ENCODE peak calls at places on chromosome 9, in four cellular contexts. Q, P, J and T are unnamed samples.

GRCh38 chr9:133526721-133527321 is 2.1 kb upstream of the MYMK start:
- DNase-seq in P (no peak), J (no peak), Q (no peak), T (peak; percentile 41)

GRCh38 chr9:131104016-131104740 is 7.8 kb downstream of the AIF1L start:
- DNase-seq in Q (no peak), P (no peak), J (no peak), T (no peak)

GRCh38 chr9:38641985-38642864 is 21.8 kb upstream of the ANKRD18A start:
- DNase-seq in Q (no peak), P (peak; percentile 17), J (peak; percentile 9), T (peak; percentile 55)

GRCh38 chr9:100229561-100229960 is 123.2 kb downstream of the TEX10 start:
- DNase-seq in Q (no peak), J (no peak), P (no peak), T (no peak)

GRCh38 chr9:10534863-10535262 is 77.9 kb downstream of the PTPRD start:
- DNase-seq in P (no peak), Q (no peak), J (no peak), T (no peak)

GRCh38 chr9:133437753-133438531 is 15.8 kb downstream of the ADAMTS13 start:
- DNase-seq in Q (no peak), J (peak; percentile 55), P (no peak), T (peak; percentile 63)

GRCh38 chr9:84154320-84154719 is 173.7 kb downstream of the RMI1 start:
- DNase-seq in Q (no peak), P (no peak), J (no peak), T (no peak)

GRCh38 chr9:106405871-106406435 is 457.0 kb upstream of the ZNF462 start:
- DNase-seq in J (no peak), Q (no peak), P (no peak), T (no peak)

GRCh38 chr9:105205787-105206511 is 38.5 kb upstream of the SLC44A1 start:
- DNase-seq in Q (no peak), P (no peak), J (no peak), T (no peak)

GRCh38 chr9:21589344-21590056 is 107.4 kb upstream of the IFNE start:
- DNase-seq in J (no peak), Q (no peak), P (no peak), T (no peak)

GRCh38 chr9:71001780-71002386 is 119.5 kb downstream of the TRPM3 start:
- DNase-seq in Q (no peak), J (peak; percentile 15), P (peak; percentile 10), T (peak; percentile 59)

GRCh38 chr9:26888271-26888670 is 4.3 kb downstream of the CAAP1 start:
- DNase-seq in J (no peak), Q (no peak), P (no peak), T (no peak)

GRCh38 chr9:116870566-116870965 is 183.5 kb downstream of the TRIM32 start:
- DNase-seq in Q (no peak), J (no peak), P (peak; percentile 2), T (peak; percentile 18)

GRCh38 chr9:70066418-70066817 is 22.8 kb downstream of the MAMDC2 start:
- DNase-seq in P (no peak), J (no peak), Q (no peak), T (no peak)

GRCh38 chr9:36560813-36561212 is 11.9 kb upstream of the MELK start:
- DNase-seq in J (no peak), Q (no peak), P (no peak), T (no peak)

GRCh38 chr9:130499804-130500263 is 55.1 kb downstream of the ASS1 start:
- DNase-seq in Q (no peak), P (peak; percentile 93), J (peak; percentile 20), T (no peak)

GRCh38 chr9:101738566-101739183 is at the start of gene GRIN3A:
- DNase-seq in Q (no peak), J (peak; percentile 13), P (no peak), T (peak; percentile 63)

GRCh38 chr9:78369644-78370219 is 72.8 kb downstream of the PSAT1 start:
- DNase-seq in P (peak; percentile 60), J (peak; percentile 73), Q (no peak), T (peak; percentile 91)

GRCh38 chr9:91040371-91041215 is 239.0 kb downstream of the SYK start:
- DNase-seq in J (no peak), P (no peak), Q (no peak), T (no peak)

GRCh38 chr9:120531683-120532300 is 48.2 kb downstream of the CDK5RAP2 start:
- DNase-seq in Q (no peak), J (peak; percentile 35), P (peak; percentile 25), T (peak; percentile 33)

GRCh38 chr9:127004946-127005769 is 90.6 kb downstream of the RALGPS1 start:
- DNase-seq in P (no peak), J (no peak), Q (peak; percentile 98), T (no peak)

GRCh38 chr9:23851024-23851629 is 25.1 kb upstream of the ELAVL2 start:
- DNase-seq in J (no peak), Q (no peak), P (no peak), T (peak; percentile 68)

GRCh38 chr9:1870915-1871314 is 144.2 kb upstream of the SMARCA2 start:
- DNase-seq in P (no peak), J (no peak), Q (no peak), T (no peak)

GRCh38 chr9:2159521-2160417 is 144.6 kb downstream of the SMARCA2 start:
- DNase-seq in J (no peak), P (no peak), Q (no peak), T (no peak)

GRCh38 chr9:81237565-81238231 is 451.6 kb downstream of the TLE1 start:
- DNase-seq in P (peak; percentile 94), Q (no peak), J (no peak), T (no peak)

GRCh38 chr9:114316605-114317230 is 6.2 kb upstream of the ORM1 start:
- DNase-seq in J (no peak), Q (no peak), P (no peak), T (no peak)

GRCh38 chr9:128704356-128704670 is 2.0 kb downstream of the PKN3 start:
- DNase-seq in P (no peak), J (no peak), Q (no peak), T (no peak)

GRCh38 chr9:130345009-130345992 is 79.7 kb downstream of the HMCN2 start:
- DNase-seq in J (no peak), P (no peak), Q (no peak), T (no peak)

GRCh38 chr9:106888992-106889631 is 26.1 kb downstream of the ZNF462 start:
- DNase-seq in Q (no peak), J (no peak), P (no peak), T (no peak)

GRCh38 chr9:106644661-106645060 is 218.3 kb upstream of the ZNF462 start:
- DNase-seq in Q (no peak), P (no peak), J (no peak), T (no peak)

GRCh38 chr9:130453487-130453886 is 8.7 kb downstream of the ASS1 start:
- DNase-seq in P (peak; percentile 61), Q (no peak), J (peak; percentile 48), T (no peak)

GRCh38 chr9:3571500-3571899 is 45.7 kb upstream of the RFX3 start:
- DNase-seq in Q (no peak), J (no peak), P (no peak), T (no peak)
- TF ChIP-seq ETV6 in Q (no peak), J (no peak), P (no peak), T (no peak)

DNA sequence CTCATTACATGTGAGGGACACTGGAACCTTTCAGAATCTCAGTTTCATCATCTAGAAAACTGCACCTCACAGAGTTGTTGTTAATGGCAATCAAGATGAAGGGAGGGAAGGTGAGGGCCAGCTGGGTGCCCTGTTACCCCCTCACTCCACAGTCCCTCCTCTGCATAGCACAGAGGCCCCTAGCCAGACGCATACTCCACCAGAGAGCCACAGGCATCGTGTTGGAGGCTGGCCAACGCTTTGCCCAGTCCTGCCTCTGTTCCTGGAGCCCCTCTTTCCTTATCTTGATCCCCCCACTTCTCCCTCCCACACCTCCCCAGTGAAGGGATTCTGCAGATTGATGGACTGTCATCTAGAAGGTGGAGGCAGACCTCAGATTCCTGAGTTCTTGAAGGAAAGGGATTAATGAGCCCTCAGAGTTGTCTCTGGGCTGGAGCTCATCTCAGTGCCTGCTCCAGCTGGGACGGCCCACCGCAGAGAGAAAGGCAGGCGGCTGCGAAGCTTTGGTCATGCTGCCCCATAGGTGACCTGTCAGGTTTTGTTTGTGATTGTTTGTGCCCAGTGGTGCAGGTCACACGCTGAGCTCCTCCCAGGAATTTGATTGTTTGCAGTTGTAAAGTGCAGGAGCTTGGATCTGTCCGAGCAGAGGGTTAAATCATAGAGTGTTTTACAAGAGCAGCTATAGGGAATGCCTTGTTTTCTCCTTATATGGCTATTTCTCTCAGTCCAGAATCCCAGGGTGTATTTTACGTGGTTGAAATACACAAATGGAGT is 487.3 kb downstream of the CCDC171 start:
- DNase-seq in Q (no peak), J (no peak), P (peak; percentile 9), T (peak; percentile 48)
- TF ChIP-seq ETV6 in Q (no peak), J (no peak), P (no peak), T (no peak)

GRCh38 chr9:86788456-86788855 is 158.8 kb downstream of the GAS1 start:
- DNase-seq in P (no peak), J (no peak), Q (no peak), T (no peak)

GRCh38 chr9:86795047-86795437 is 152.3 kb downstream of the GAS1 start:
- DNase-seq in J (no peak), P (no peak), Q (no peak), T (no peak)

GRCh38 chr9:86794356-86795046 is 152.8 kb downstream of the GAS1 start:
- DNase-seq in J (no peak), Q (no peak), P (no peak), T (no peak)

GRCh38 chr9:86795861-86796497 is 151.3 kb downstream of the GAS1 start:
- DNase-seq in Q (no peak), J (no peak), P (no peak), T (no peak)

DNA sequence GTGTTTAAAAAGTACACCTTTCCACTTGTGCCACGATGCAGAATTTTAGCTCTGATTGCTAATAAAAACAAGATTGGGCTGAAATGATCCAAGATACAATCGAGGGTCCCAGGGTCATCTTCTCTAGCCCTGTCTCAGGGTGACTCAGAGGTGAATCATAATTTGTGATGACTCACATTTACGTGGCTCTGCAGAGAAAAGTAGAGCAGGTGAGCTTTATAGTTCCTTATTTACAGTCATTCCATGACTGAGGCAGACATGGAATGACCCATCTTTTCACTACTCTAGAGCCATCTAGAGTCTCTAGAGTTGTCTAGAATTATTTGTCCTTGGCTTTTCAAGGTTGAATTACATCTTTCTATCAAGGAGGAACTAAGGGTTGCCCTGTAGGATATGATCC is 155.2 kb downstream of the GAS1 start:
- DNase-seq in J (no peak), P (no peak), Q (no peak), T (no peak)
- TF ChIP-seq ETV6 in J (no peak), P (no peak), Q (no peak), T (no peak)

GRCh38 chr9:134891713-134892112 is 11.1 kb downstream of the FCN2 start:
- DNase-seq in P (no peak), J (no peak), Q (no peak), T (no peak)

GRCh38 chr9:134892820-134893420 is 12.3 kb downstream of the FCN2 start:
- DNase-seq in Q (no peak), P (no peak), J (no peak), T (no peak)

GRCh38 chr9:134894136-134894860 is 13.7 kb downstream of the FCN2 start:
- DNase-seq in P (no peak), J (no peak), Q (no peak), T (no peak)

GRCh38 chr9:134891016-134891589 is 10.5 kb downstream of the FCN2 start:
- DNase-seq in Q (no peak), J (no peak), P (no peak), T (peak; percentile 3)

GRCh38 chr9:134892221-134892620 is 11.6 kb downstream of the FCN2 start:
- DNase-seq in J (no peak), Q (no peak), P (no peak), T (peak; percentile 4)
- TF ChIP-seq ETV6 in J (no peak), Q (no peak), P (no peak), T (no peak)

GRCh38 chr9:4927043-4927471 is 58.0 kb upstream of the JAK2 start:
- DNase-seq in J (peak; percentile 71), Q (no peak), P (no peak), T (no peak)
- TF ChIP-seq ETV6 in J (no peak), Q (no peak), P (no peak), T (no peak)